ENCODE peak calls at places on chromosomes 6 and 20, in seven cellular contexts. B is heart left ventricle; H is kidney tubule cell; S is activated CD4-positive, CD25-positive, alpha-beta regulatory T cell; X is CD4-positive, alpha-beta T cell; W is GM04504; M is Right ventricle myocardium superior. R is an unnamed sample.

GRCh38 chr20:63464289-63464635 is 8.2 kb downstream of the KCNQ2 start:
- DNase-seq in W (no peak), X (no peak), M (no peak), H (no peak), B (no peak), S (no peak), R (no peak)

GRCh38 chr6:71011861-71012260 is 55.0 kb upstream of the B3GAT2 start:
- DNase-seq in H (no peak), M (no peak), S (no peak), X (no peak), B (no peak), W (no peak), R (no peak)

GRCh38 chr20:36153754-36154695 is 515 bp upstream of the EPB41L1 start:
- DNase-seq in M (peak), W (no peak), X (peak), H (peak), B (peak), S (no peak), R (peak)

GRCh38 chr6:152170702-152171667 is 363.5 kb downstream of the ESR1 start:
- DNase-seq in W (no peak), H (peak), S (peak), B (no peak), M (no peak), X (peak), R (no peak)

GRCh38 chr20:41287327-41287726 is 30.2 kb downstream of the ZHX3 start:
- DNase-seq in H (peak), S (no peak), M (no peak), W (no peak), B (no peak), X (no peak), R (no peak)

GRCh38 chr20:19750907-19751636 is 7.0 kb upstream of the RIN2 start:
- DNase-seq in M (no peak), W (no peak), H (no peak), B (no peak), X (no peak), S (no peak), R (peak)

GRCh38 chr6:43914272-43915147 is 144.5 kb downstream of the VEGFA start:
- DNase-seq in W (no peak), X (no peak), H (no peak), B (no peak), S (no peak), M (no peak), R (peak)

GRCh38 chr6:85684809-85685171 is 42.1 kb upstream of the SYNCRIP start:
- DNase-seq in S (no peak), X (no peak), M (no peak), W (no peak), B (no peak), H (no peak), R (peak)

GRCh38 chr20:47773381-47773786 is 11.9 kb downstream of the SULF2 start:
- DNase-seq in M (peak), B (peak), X (no peak), S (no peak), H (no peak), W (no peak), R (peak)

GRCh38 chr6:5036309-5036708 is 32.5 kb upstream of the RPP40 start:
- DNase-seq in W (no peak), B (no peak), S (no peak), X (no peak), M (no peak), H (no peak), R (no peak)

GRCh38 chr6:149544646-149545257 is 1.1 kb downstream of the PPIL4 start:
- DNase-seq in H (no peak), S (no peak), X (no peak), M (no peak), W (no peak), B (no peak), R (no peak)

GRCh38 chr20:64099086-64099786 is 8.1 kb downstream of the NPBWR2 start:
- DNase-seq in B (no peak), H (no peak), M (peak), X (no peak), W (no peak), S (no peak), R (no peak)

GRCh38 chr20:53578492-53579222 is 15.0 kb downstream of the ZNF217 start:
- DNase-seq in X (peak), S (no peak), H (peak), W (peak), B (no peak), M (no peak), R (peak)

GRCh38 chr20:52493177-52493711 is 301.7 kb upstream of the ZFP64 start:
- DNase-seq in H (peak), W (peak), S (no peak), X (no peak), B (no peak), M (no peak), R (no peak)

GRCh38 chr20:41392295-41392694 is 25.7 kb upstream of the EMILIN3 start:
- DNase-seq in M (no peak), S (no peak), H (no peak), X (no peak), B (peak), W (no peak), R (no peak)

GRCh38 chr20:52129611-52130010 is 62.0 kb downstream of the ZFP64 start:
- DNase-seq in X (no peak), M (no peak), H (no peak), W (no peak), S (no peak), B (no peak), R (no peak)

GRCh38 chr20:32479012-32479411 is 106.1 kb downstream of the NOL4L start:
- DNase-seq in X (no peak), M (no peak), H (no peak), S (no peak), B (no peak), W (no peak), R (no peak)

GRCh38 chr6:6709106-6709505 is 120.6 kb downstream of the LY86 start:
- DNase-seq in H (no peak), S (no peak), M (no peak), W (no peak), B (no peak), X (no peak), R (no peak)

GRCh38 chr6:167747152-167747427 is 79.6 kb upstream of the AFDN start:
- DNase-seq in X (no peak), M (no peak), S (no peak), B (no peak), H (no peak), W (no peak), R (no peak)

GRCh38 chr6:169725270-169726048 is 1.2 kb upstream of the PHF10 start:
- DNase-seq in X (no peak), S (no peak), M (peak), W (no peak), H (peak), B (peak), R (peak)

GRCh38 chr6:76124010-76124409 is 51.5 kb upstream of the IMPG1 start:
- DNase-seq in B (no peak), H (no peak), M (no peak), X (no peak), S (no peak), W (no peak), R (no peak)

GRCh38 chr20:32019156-32019510 is 8.9 kb downstream of the CCM2L start:
- DNase-seq in H (no peak), S (no peak), W (no peak), B (no peak), M (peak), X (no peak), R (no peak)

GRCh38 chr6:112153926-112154621 is 66.7 kb downstream of the FAM229B start:
- DNase-seq in H (peak), S (no peak), W (peak), M (no peak), B (no peak), X (no peak), R (no peak)

GRCh38 chr6:112931835-112932234 is 584.7 kb downstream of the RFPL4B start:
- DNase-seq in M (no peak), S (no peak), X (no peak), H (no peak), B (no peak), W (peak), R (no peak)

GRCh38 chr20:11260611-11261010 is 586.8 kb upstream of the JAG1 start:
- DNase-seq in B (no peak), S (no peak), X (no peak), H (peak), W (no peak), M (no peak), R (no peak)

GRCh38 chr6:108383967-108384366 is 89.1 kb downstream of the AFG1L start:
- DNase-seq in B (no peak), S (no peak), H (no peak), W (no peak), M (no peak), X (no peak), R (no peak)

GRCh38 chr6:128499079-128499705 is 21.2 kb downstream of the PTPRK start:
- DNase-seq in H (no peak), S (no peak), B (no peak), X (no peak), W (no peak), M (no peak), R (no peak)

GRCh38 chr20:49672109-49672681 is 41.5 kb downstream of the B4GALT5 start:
- DNase-seq in X (no peak), M (no peak), B (no peak), W (no peak), S (no peak), H (no peak), R (no peak)

GRCh38 chr6:15569035-15569995 is 93.5 kb downstream of the DTNBP1 start:
- DNase-seq in M (no peak), H (no peak), W (no peak), S (no peak), X (no peak), B (no peak), R (no peak)

GRCh38 chr20:50387218-50387995 is 122.8 kb upstream of the PTPN1 start:
- DNase-seq in H (no peak), M (no peak), S (no peak), W (no peak), X (no peak), B (no peak), R (no peak)

GRCh38 chr6:33962673-33963072 is 158.9 kb upstream of the MLN start:
- DNase-seq in H (no peak), S (no peak), W (no peak), X (no peak), M (no peak), B (no peak), R (no peak)

GRCh38 chr6:89047473-89047872 is 33.1 kb upstream of the PNRC1 start:
- DNase-seq in B (no peak), H (no peak), W (no peak), X (no peak), S (no peak), M (no peak), R (no peak)

GRCh38 chr20:11170565-11170964 is 496.8 kb upstream of the JAG1 start:
- DNase-seq in W (no peak), M (no peak), S (no peak), H (no peak), X (no peak), B (no peak), R (peak)

R was measured in thyroid gland.